ENCODE peak calls at places on chromosomes 5 and 9, in eight cellular contexts. O is PC-3, N is esophagus muscularis mucosa, H is IMR-90, Z is adrenal gland, G is nephron progenitor cell, F is BE2C, Q is AG04449. R is an unnamed sample.

GRCh38 chr5:151772029-151772867 is 494 bp downstream of the G3BP1 start:
- DNase-seq in O (no peak), N (no peak), H (no peak), Z (peak; percentile 77), G (peak; percentile 50), F (peak; percentile 40), Q (no peak), R (peak; percentile 57)

GRCh38 chr5:133921899-133922468 is 46.4 kb downstream of the C5orf15 start:
- DNase-seq in O (no peak), N (no peak), H (no peak), Z (no peak), G (no peak), F (peak; percentile 65), Q (no peak), R (no peak)

GRCh38 chr9:124695280-124695890 is 75.7 kb downstream of the NR6A1 start:
- DNase-seq in O (no peak), N (no peak), H (peak; percentile 37), Z (no peak), G (no peak), F (no peak), Q (peak; percentile 57), R (no peak)

GRCh38 chr5:135031146-135031812 is 2.7 kb downstream of the PITX1 start:
- DNase-seq in O (no peak), N (no peak), H (peak; percentile 18), Z (no peak), G (peak; percentile 47), F (no peak), Q (no peak), R (no peak)

GRCh38 chr9:122444366-122444765 is 33.4 kb downstream of the OR1J1 start:
- DNase-seq in O (no peak), N (no peak), H (peak; percentile 84), Z (no peak), G (no peak), F (no peak), Q (no peak), R (peak; percentile 4)

GRCh38 chr9:123996731-123997421 is 14.7 kb upstream of the LHX2 start:
- DNase-seq in O (no peak), N (no peak), H (no peak), Z (no peak), G (no peak), F (no peak), Q (no peak), R (peak; percentile 78)

GRCh38 chr5:67182406-67182805 is 14.2 kb downstream of the CD180 start:
- DNase-seq in O (no peak), N (no peak), H (peak; percentile 89), Z (peak; percentile 69), G (peak; percentile 57), F (no peak), Q (peak; percentile 24), R (peak; percentile 64)

GRCh38 chr5:166980666-166981065 is 1310.8 kb upstream of the WWC1 start:
- DNase-seq in O (no peak), N (no peak), H (no peak), Z (no peak), G (no peak), F (no peak), Q (no peak), R (peak; percentile 28)

GRCh38 chr9:92720209-92720765 is 44.3 kb downstream of the BICD2 start:
- DNase-seq in O (no peak), N (no peak), H (no peak), Z (no peak), G (no peak), F (no peak), Q (no peak), R (no peak)

GRCh38 chr9:87292449-87293191 is 205.0 kb upstream of the DAPK1 start:
- DNase-seq in O (no peak), N (no peak), H (peak; percentile 58), Z (no peak), G (no peak), F (no peak), Q (no peak), R (no peak)

GRCh38 chr9:87285183-87285582 is 212.5 kb upstream of the DAPK1 start:
- DNase-seq in O (no peak), N (no peak), H (peak; percentile 23), Z (no peak), G (no peak), F (no peak), Q (no peak), R (no peak)

GRCh38 chr9:87286506-87286905 is 211.2 kb upstream of the DAPK1 start:
- DNase-seq in O (no peak), N (no peak), H (no peak), Z (no peak), G (no peak), F (no peak), Q (no peak), R (no peak)

GRCh38 chr9:87290241-87290700 is 207.4 kb upstream of the DAPK1 start:
- DNase-seq in O (no peak), N (no peak), H (peak; percentile 11), Z (no peak), G (peak; percentile 11), F (no peak), Q (no peak), R (peak; percentile 46)
- TF ChIP-seq CTCF in O (no peak), N (no peak), H (peak; percentile 41), Z (no peak), G (peak; percentile 23), F (peak; percentile 24), Q (peak; percentile 54), R (peak; percentile 28)

GRCh38 chr9:99948482-99948881 is 42.0 kb downstream of the STX17 start:
- DNase-seq in O (no peak), N (no peak), H (no peak), Z (no peak), G (no peak), F (no peak), Q (no peak), R (no peak)
- TF ChIP-seq CTCF in O (no peak), N (no peak), H (no peak), Z (no peak), G (no peak), F (no peak), Q (no peak), R (no peak)

GRCh38 chr9:135819905-135820304 is 87.4 kb downstream of the CAMSAP1 start:
- DNase-seq in O (no peak), N (no peak), H (no peak), Z (peak; percentile 45), G (no peak), F (no peak), Q (no peak), R (no peak)
- TF ChIP-seq CTCF in O (peak; percentile 40), N (no peak), H (no peak), Z (no peak), G (no peak), F (peak; percentile 35), Q (no peak), R (no peak)

GRCh38 chr9:97781902-97782301 is 71.1 kb upstream of the FOXE1 start:
- DNase-seq in O (no peak), N (no peak), H (no peak), Z (no peak), G (no peak), F (no peak), Q (no peak), R (no peak)
- TF ChIP-seq CTCF in O (no peak), N (no peak), H (no peak), Z (no peak), G (no peak), F (no peak), Q (no peak), R (peak; percentile 5)

DNA sequence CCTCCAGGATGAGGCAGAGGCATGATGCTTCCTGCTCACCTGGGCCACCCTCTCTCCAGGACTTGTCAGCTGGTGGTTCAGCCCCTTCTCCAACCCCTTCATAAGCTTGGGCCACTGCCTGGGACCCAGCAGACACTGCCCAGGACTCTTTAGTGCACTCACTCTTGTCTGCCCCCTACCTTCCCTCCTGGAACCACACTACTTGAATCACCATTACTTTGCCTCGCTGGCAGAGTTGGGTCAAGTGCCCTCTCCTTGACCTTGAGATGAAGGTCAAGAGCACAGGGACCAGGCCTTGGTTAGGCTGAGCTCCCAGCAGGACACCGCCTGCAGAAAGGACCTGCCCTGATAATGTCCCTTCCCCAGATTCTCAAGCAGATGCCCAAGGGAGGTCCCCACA is 8.5 kb upstream of the ENDOG start:
- DNase-seq in O (no peak), N (no peak), H (no peak), Z (no peak), G (no peak), F (no peak), Q (no peak), R (no peak)
- TF ChIP-seq CTCF in O (no peak), N (no peak), H (no peak), Z (no peak), G (no peak), F (no peak), Q (no peak), R (no peak)

DNA sequence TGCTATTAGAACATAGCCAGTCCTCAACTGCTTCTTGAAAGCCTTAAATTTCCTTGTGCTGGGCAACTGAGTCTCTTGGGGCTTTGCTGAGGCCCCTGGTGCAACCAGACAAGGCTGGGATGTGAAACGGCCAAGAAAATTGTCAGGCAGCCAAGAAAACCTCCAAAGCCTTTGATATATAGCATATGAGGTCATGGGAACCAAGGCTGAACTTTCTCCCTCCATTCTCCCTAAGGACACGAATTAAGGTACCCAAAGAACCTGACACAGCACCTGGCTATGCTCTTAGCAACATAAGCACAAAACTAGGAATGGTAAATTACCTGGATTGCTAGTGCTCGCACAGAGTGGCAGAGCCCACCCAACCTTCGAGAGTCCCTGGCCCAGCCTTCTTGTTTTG is 220.2 kb upstream of the NR4A3 start:
- DNase-seq in O (no peak), N (peak; percentile 72), H (no peak), Z (peak; percentile 62), G (peak; percentile 2), F (no peak), Q (no peak), R (peak; percentile 28)
- TF ChIP-seq CTCF in O (no peak), N (no peak), H (no peak), Z (no peak), G (no peak), F (no peak), Q (no peak), R (no peak)

GRCh38 chr5:136308396-136308795 is 56.9 kb downstream of the TRPC7 start:
- DNase-seq in O (peak; percentile 9), N (peak; percentile 62), H (no peak), Z (no peak), G (no peak), F (peak; percentile 8), Q (no peak), R (peak; percentile 24)
- TF ChIP-seq CTCF in O (no peak), N (no peak), H (peak; percentile 2), Z (no peak), G (no peak), F (no peak), Q (peak; percentile 2), R (peak; percentile 6)

GRCh38 chr9:104838958-104839357 is 75.0 kb downstream of the NIPSNAP3B start:
- DNase-seq in O (no peak), N (no peak), H (no peak), Z (no peak), G (no peak), F (no peak), Q (no peak), R (no peak)
- TF ChIP-seq CTCF in O (no peak), N (no peak), H (no peak), Z (no peak), G (no peak), F (no peak), Q (no peak), R (no peak)